ENCODE peak calls at places on chromosomes 1 and 21, in seven cellular contexts. U, G, C, E, H, P and V are unnamed samples. For H3K4me1, the result is how much of the 10 kb centered on the place peaks cover.

GRCh38 chr1:46547481-46548383 is 3.7 kb downstream of the KNCN start:
- DNase-seq in H (peak), E (no peak), P (no peak), C (peak), G (no peak), U (peak), V (no peak)

GRCh38 chr1:219123041-219123440 is 50.6 kb upstream of the LYPLAL1 start:
- DNase-seq in H (no peak), P (no peak), E (no peak), C (no peak), G (peak), U (no peak), V (no peak)

GRCh38 chr1:165344198-165344597 is 12.3 kb downstream of the LMX1A start:
- DNase-seq in P (no peak), C (no peak), U (no peak), H (no peak), E (no peak), G (no peak), V (no peak)

GRCh38 chr1:206772228-206773002 is at the start of gene IL10:
- DNase-seq in H (no peak), U (no peak), G (no peak), E (no peak), P (no peak), C (peak), V (peak)

GRCh38 chr1:70211536-70211935 is 6.2 kb upstream of the LRRC40 start:
- DNase-seq in H (no peak), C (no peak), P (no peak), E (no peak), G (no peak), U (no peak), V (no peak)

GRCh38 chr1:41456847-41457540 is 27.5 kb downstream of the EDN2 start:
- DNase-seq in P (no peak), E (no peak), G (no peak), H (peak), U (no peak), C (no peak), V (no peak)

GRCh38 chr1:55713516-55713915 is 498.4 kb upstream of the USP24 start:
- DNase-seq in G (no peak), H (no peak), P (no peak), U (no peak), E (no peak), C (no peak), V (no peak)

GRCh38 chr1:116881879-116882520 is 27.7 kb upstream of the PTGFRN start:
- DNase-seq in U (no peak), G (peak), P (peak), C (no peak), H (peak), E (peak), V (peak)

GRCh38 chr21:45370575-45370974 is 34.4 kb upstream of the COL18A1 start:
- DNase-seq in C (peak), U (no peak), H (no peak), G (no peak), E (no peak), P (no peak), V (no peak)

GRCh38 chr1:94002046-94002787 is 93.0 kb upstream of the GCLM start:
- DNase-seq in E (no peak), H (no peak), U (no peak), G (no peak), P (no peak), C (no peak), V (no peak)

GRCh38 chr1:18926315-18927081 is 24.1 kb upstream of the ALDH4A1 start:
- DNase-seq in H (peak), G (peak), P (no peak), C (peak), E (no peak), U (no peak), V (peak)

GRCh38 chr1:114033961-114034360 is 54.7 kb downstream of the OLFML3 start:
- DNase-seq in G (no peak), E (no peak), H (no peak), P (no peak), U (no peak), C (no peak), V (no peak)

GRCh38 chr1:159921700-159922498 is 3.4 kb downstream of the TAGLN2 start:
- DNase-seq in U (peak), C (no peak), P (no peak), H (peak), E (no peak), G (no peak), V (no peak)

GRCh38 chr1:159919236-159919865 is 6.0 kb downstream of the TAGLN2 start:
- DNase-seq in G (no peak), E (no peak), U (no peak), H (no peak), P (no peak), C (no peak), V (no peak)

GRCh38 chr1:159920202-159920601 is 5.1 kb downstream of the TAGLN2 start:
- DNase-seq in G (no peak), H (no peak), U (no peak), C (no peak), E (no peak), P (no peak), V (no peak)

GRCh38 chr1:159921251-159921650 is 4.1 kb downstream of the TAGLN2 start:
- DNase-seq in P (no peak), C (no peak), U (no peak), E (no peak), H (peak), G (no peak), V (no peak)

GRCh38 chr1:159920651-159921050 is 4.7 kb downstream of the TAGLN2 start:
- DNase-seq in U (no peak), E (no peak), P (no peak), G (no peak), H (no peak), C (no peak), V (no peak)
- H3K4me1 ChIP-seq in U (under half), E (half or more), P (under half), G (half or more), H (half or more), C (half or more), V (half or more)

DNA sequence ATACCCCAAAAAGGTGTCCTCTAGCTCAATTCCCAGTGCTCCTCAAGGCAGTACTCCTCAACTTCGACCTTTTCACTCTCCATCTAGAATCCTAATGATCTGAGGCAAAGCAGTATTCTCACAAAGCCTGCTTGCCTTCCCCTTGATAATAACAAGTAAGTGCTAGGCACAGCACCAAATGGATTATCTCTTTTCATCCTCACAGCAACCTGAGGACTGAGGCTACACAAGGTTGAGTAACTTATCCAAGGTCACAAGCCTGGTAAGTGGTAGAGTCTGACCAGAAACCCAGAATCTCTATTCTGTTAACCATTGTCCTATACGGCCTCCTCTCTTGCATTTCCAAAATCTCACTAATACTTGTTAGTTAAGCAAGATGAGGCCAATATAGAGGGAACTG is 5.1 kb downstream of the SYDE2 start:
- DNase-seq in G (no peak), P (no peak), U (no peak), E (no peak), H (no peak), C (no peak), V (no peak)
- H3K27ac ChIP-seq in G (peak), P (peak), U (no peak), E (no peak), H (no peak), C (peak), V (peak)

GRCh38 chr1:37676281-37677243 is 15.8 kb upstream of the CDCA8 start:
- DNase-seq in P (no peak), H (no peak), E (no peak), U (no peak), G (no peak), C (no peak), V (no peak)
- TF ChIP-seq CTCF in P (no peak), H (no peak), E (no peak), U (no peak), G (no peak), C (no peak), V (no peak)

GRCh38 chr21:26837539-26837938 is 7.7 kb downstream of the ADAMTS1 start:
- DNase-seq in P (no peak), U (no peak), E (no peak), H (no peak), G (no peak), C (no peak), V (no peak)
- H3K4me1 ChIP-seq in P (under half), U (under half), E (under half), H (under half), G (half or more), C (half or more), V (half or more)

GRCh38 chr1:31413405-31414005 is 492 bp downstream of the SERINC2 start:
- DNase-seq in G (peak), E (peak), C (peak), P (peak), H (no peak), U (peak), V (peak)

GRCh38 chr1:31412205-31412604 is 808 bp upstream of the SERINC2 start:
- DNase-seq in E (no peak), H (no peak), C (no peak), G (no peak), U (no peak), P (no peak), V (no peak)

GRCh38 chr1:31410871-31411270 is 2.1 kb upstream of the SERINC2 start:
- DNase-seq in H (no peak), C (no peak), P (no peak), E (no peak), G (no peak), U (no peak), V (no peak)

GRCh38 chr1:31414692-31415370 is 1.8 kb downstream of the SERINC2 start:
- DNase-seq in P (peak), G (no peak), H (no peak), E (no peak), U (no peak), C (no peak), V (no peak)

DNA sequence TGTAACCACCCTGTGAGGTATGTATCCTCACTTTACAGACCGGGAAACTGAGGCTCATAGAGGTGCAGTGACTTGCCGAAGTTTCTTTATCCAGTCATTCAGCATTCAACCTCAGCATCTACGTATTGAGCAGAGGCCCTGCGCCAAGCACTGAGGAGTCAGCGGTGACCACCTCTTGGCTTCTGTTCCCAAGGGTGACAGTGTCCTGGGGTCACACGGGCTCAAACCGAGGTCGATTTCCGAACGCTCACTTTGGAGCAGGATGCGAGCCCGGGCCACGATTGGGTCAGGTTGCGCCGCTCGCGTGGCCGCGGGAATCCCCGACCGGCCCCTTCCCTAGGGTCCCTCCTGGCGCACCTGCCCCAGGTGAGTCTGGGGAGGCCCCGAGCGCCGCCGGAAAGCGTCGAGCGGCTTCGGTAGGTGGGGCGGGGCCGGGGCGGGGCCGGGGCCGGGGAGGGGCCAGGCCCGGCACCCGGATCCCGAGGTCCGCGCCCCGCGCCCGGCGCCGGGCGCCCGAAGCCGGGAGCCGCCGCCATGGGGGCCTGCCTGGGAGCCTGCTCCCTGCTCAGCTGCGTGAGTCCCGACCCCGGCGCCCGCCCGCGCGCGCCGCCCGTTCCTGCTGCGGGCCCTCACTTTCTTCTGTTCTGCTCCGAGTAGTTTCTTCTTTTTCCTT is at the start of gene SERINC2:
- DNase-seq in P (peak), C (no peak), H (no peak), E (peak), U (peak), G (no peak), V (no peak)
- H3K27ac ChIP-seq in P (peak), C (peak), H (no peak), E (peak), U (peak), G (peak), V (peak)

GRCh38 chr1:197399691-197400521 is 131.9 kb downstream of the CRB1 start:
- DNase-seq in P (peak), G (no peak), C (no peak), U (peak), E (no peak), H (peak), V (no peak)
- TF ChIP-seq CTCF in P (no peak), G (peak), C (no peak), U (peak), E (peak), H (peak), V (peak)

GRCh38 chr21:37574316-37574715 is 207.7 kb downstream of the DYRK1A start:
- DNase-seq in U (no peak), E (no peak), H (no peak), G (no peak), C (no peak), P (no peak), V (no peak)
- H3K4me1 ChIP-seq in U (under half), E (under half), H (under half), G (under half), C (under half), P (under half), V (under half)

GRCh38 chr1:1852619-1853414 is 38.1 kb downstream of the GNB1 start:
- DNase-seq in C (no peak), G (no peak), P (no peak), U (no peak), H (no peak), E (no peak), V (no peak)

GRCh38 chr1:1853593-1854257 is 37.2 kb downstream of the GNB1 start:
- DNase-seq in G (no peak), P (no peak), U (no peak), C (no peak), E (no peak), H (no peak), V (no peak)

GRCh38 chr1:1861339-1861730 is 29.6 kb downstream of the GNB1 start:
- DNase-seq in P (no peak), E (no peak), C (no peak), G (peak), U (no peak), H (no peak), V (peak)

GRCh38 chr1:1858382-1859086 is 32.4 kb downstream of the GNB1 start:
- DNase-seq in P (peak), G (peak), E (peak), H (peak), C (peak), U (peak), V (peak)

DNA sequence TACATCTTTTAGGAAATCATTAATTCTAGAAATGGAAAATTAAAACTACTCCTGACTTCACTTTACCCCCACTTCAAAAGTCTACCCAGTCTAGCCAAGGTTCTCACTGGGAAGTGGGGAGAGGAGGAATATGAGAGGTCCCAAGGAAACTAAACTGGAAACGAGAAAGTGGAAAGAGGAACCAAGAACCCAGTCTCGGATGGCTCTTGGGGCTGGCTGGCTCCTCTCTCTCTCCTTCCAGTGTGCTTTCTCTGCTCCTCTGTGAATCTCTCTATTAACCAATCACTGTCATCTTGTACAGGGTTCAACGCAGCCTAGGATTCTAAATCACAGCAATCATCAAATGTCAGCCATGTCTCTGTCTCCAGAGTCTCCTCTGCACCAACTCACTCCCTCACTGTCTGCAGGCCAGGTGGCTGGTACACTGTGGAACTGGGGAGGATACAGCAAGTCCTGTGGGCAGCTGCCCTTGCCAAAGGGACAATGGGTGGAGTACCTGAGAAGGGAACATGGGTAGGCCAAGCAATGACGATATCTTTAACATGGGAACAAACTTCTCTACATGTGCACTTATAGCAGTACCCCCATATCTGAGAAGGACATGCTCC is 33.7 kb downstream of the GNB1 start:
- DNase-seq in G (no peak), P (no peak), E (no peak), H (no peak), C (no peak), U (no peak), V (no peak)
- H3K27ac ChIP-seq in G (peak), P (no peak), E (peak), H (no peak), C (peak), U (peak), V (peak)

GRCh38 chr1:27306892-27307850 is 14.8 kb upstream of the TMEM222 start:
- DNase-seq in P (no peak), U (no peak), H (no peak), E (no peak), G (no peak), C (no peak), V (no peak)
- TF ChIP-seq CTCF in P (no peak), U (no peak), H (no peak), E (no peak), G (no peak), C (no peak), V (no peak)